ENCODE peak calls at places on chromosomes 13 and 19, in ten cellular contexts. S, X, V, K, D, J, Q, R, L and Y are unnamed samples.

GRCh38 chr13:23434431-23434830 is 929 bp upstream of the SACS start:
- DNase-seq in Q (no peak), S (no peak), K (no peak), D (no peak), X (no peak), L (no peak), V (no peak), R (no peak), J (no peak), Y (no peak)

GRCh38 chr13:94267581-94267980 is 211.9 kb downstream of the DCT start:
- DNase-seq in S (no peak), X (no peak), L (no peak), D (peak; percentile 14), R (no peak), Q (no peak), J (no peak), K (no peak), V (no peak), Y (no peak)

GRCh38 chr13:73984949-73985691 is 149.1 kb downstream of the KLF12 start:
- DNase-seq in X (no peak), R (no peak), D (peak; percentile 57), Q (no peak), L (peak; percentile 12), J (no peak), S (no peak), V (no peak), K (no peak), Y (no peak)

GRCh38 chr13:113545455-113545930 is 39.1 kb upstream of the TFDP1 start:
- DNase-seq in Q (peak; percentile 43), L (peak; percentile 55), S (no peak), J (peak; percentile 10), V (no peak), D (no peak), K (no peak), X (no peak), R (peak; percentile 22), Y (no peak)

GRCh38 chr13:67421475-67421874 is 191.3 kb upstream of the PCDH9 start:
- DNase-seq in J (no peak), R (no peak), K (no peak), V (no peak), S (no peak), D (no peak), L (no peak), Q (no peak), X (no peak), Y (no peak)

GRCh38 chr19:29483944-29484581 is 41.7 kb upstream of the VSTM2B start:
- DNase-seq in D (no peak), J (no peak), R (no peak), Q (no peak), S (no peak), X (no peak), K (no peak), L (no peak), V (no peak), Y (peak; percentile 7)

GRCh38 chr13:31987535-31988170 is 43.9 kb upstream of the FRY start:
- DNase-seq in X (no peak), Q (no peak), S (no peak), D (no peak), L (no peak), R (no peak), J (peak; percentile 35), K (no peak), V (no peak), Y (no peak)

GRCh38 chr19:33535176-33535575 is 13.6 kb upstream of the PEPD start:
- DNase-seq in J (no peak), K (no peak), V (no peak), X (no peak), D (no peak), Q (no peak), R (no peak), S (peak; percentile 28), L (no peak), Y (no peak)

GRCh38 chr19:42352216-42352892 is 26.9 kb downstream of the MEGF8 start:
- DNase-seq in X (no peak), K (no peak), S (peak; percentile 7), L (no peak), J (no peak), Q (peak; percentile 53), D (no peak), V (no peak), R (peak; percentile 34), Y (no peak)

GRCh38 chr13:89407357-89407756 is 1736.2 kb downstream of the SLITRK5 start:
- DNase-seq in S (no peak), R (no peak), L (no peak), D (no peak), Q (no peak), X (no peak), K (no peak), V (no peak), J (no peak), Y (no peak)

GRCh38 chr13:47039106-47039505 is 142.3 kb upstream of the HTR2A start:
- DNase-seq in L (no peak), S (peak; percentile 79), V (no peak), R (peak; percentile 77), K (no peak), D (no peak), X (no peak), J (no peak), Q (no peak), Y (no peak)

GRCh38 chr19:6509118-6509971 is 7.2 kb upstream of the TUBB4A start:
- DNase-seq in S (no peak), R (no peak), V (peak; percentile 91), X (no peak), J (no peak), D (no peak), Q (no peak), L (no peak), K (peak; percentile 22), Y (no peak)

DNA sequence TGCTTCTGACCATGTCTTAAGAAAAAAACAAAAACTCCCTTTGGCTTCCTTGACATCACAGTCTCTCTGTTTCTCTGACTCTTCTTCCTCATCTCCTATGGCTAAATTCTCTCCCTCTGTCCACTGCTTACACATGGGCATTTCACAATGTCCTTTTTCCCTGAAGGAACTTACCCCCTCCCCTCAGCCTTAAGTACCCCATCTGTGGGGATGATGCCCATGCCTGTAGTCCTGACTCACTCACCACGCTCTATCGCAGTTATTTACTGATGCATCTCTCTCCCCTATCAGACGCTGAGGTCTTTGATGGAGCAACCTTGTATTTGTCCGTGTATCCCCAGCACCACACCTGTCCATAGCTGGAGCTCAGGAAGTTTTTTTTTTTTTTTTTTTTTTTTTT is 32.4 kb downstream of the ACTN4 start:
- DNase-seq in L (no peak), J (no peak), V (no peak), D (no peak), K (no peak), Q (no peak), S (peak; percentile 51), R (no peak), X (no peak), Y (no peak)
- TF ChIP-seq CTCF in L (no peak), J (no peak), V (no peak), D (no peak), K (no peak), Q (no peak), S (no peak), R (no peak), X (no peak), Y (no peak)

GRCh38 chr19:2312819-2313501 is 5.0 kb upstream of the LINGO3 start:
- DNase-seq in J (no peak), D (no peak), K (no peak), Q (no peak), L (peak; percentile 59), V (no peak), R (no peak), X (no peak), S (no peak), Y (no peak)

GRCh38 chr19:2315121-2315817 is 7.3 kb upstream of the LINGO3 start:
- DNase-seq in R (no peak), L (no peak), D (no peak), S (no peak), Q (no peak), V (no peak), K (no peak), X (no peak), J (no peak), Y (no peak)

GRCh38 chr19:2317756-2318155 is 9.8 kb upstream of the LINGO3 start:
- DNase-seq in V (no peak), D (no peak), Q (no peak), X (no peak), L (peak; percentile 75), S (no peak), R (no peak), J (no peak), K (no peak), Y (no peak)

GRCh38 chr19:2317300-2317699 is 9.3 kb upstream of the LINGO3 start:
- DNase-seq in X (no peak), S (no peak), L (no peak), V (no peak), Q (no peak), D (no peak), K (no peak), J (no peak), R (no peak), Y (no peak)

GRCh38 chr19:2315818-2316353 is 7.9 kb upstream of the LINGO3 start:
- DNase-seq in J (no peak), R (peak; percentile 35), S (peak; percentile 74), Q (peak; percentile 81), K (peak; percentile 49), D (peak; percentile 80), V (peak; percentile 75), L (peak; percentile 94), X (peak; percentile 72), Y (no peak)
- TF ChIP-seq CTCF in J (no peak), R (peak; percentile 78), S (peak; percentile 74), Q (peak; percentile 67), K (peak; percentile 49), D (peak; percentile 73), V (peak; percentile 63), L (peak; percentile 49), X (peak; percentile 66), Y (no peak)

DNA sequence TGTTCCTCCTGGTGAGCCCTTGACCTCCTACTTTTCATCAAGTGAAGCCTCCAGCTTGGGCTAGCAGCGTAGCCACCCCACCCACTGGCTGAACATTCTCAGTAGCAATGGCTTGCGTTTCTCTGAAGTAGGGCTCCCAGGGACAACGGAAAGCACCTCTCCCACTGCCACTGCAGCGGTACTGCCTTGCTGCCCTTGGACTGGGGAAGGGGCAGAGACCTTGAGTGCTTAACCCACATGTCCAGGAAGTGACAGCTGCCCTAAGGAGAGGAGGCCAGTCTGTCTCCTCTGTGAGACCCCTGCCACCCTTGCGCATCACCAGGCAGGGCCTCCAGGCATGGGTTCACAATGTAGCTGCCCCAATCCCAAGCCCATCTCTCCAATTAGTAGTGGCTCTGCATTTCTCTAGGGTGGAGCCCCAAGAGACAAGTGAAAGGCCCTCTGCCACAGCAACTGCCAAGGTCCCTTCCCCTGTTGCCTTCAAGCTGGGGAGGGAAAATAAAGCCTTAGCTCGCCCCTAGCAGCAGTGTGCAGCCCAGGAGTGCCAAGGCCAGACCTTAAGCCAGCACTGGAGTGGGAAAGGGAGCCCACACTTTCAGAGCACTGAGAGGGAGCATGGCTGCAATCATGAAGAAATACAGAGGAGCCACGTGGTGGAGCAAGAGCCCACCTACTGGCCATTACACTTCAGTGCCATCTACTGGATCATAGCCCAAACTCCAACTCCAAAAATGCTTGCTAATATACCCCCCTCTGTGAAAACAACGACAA is 175.9 kb upstream of the TRPC4 start:
- DNase-seq in K (no peak), R (peak; percentile 41), Q (peak; percentile 32), J (no peak), V (no peak), X (no peak), S (peak; percentile 69), L (peak; percentile 8), D (peak; percentile 23), Y (no peak)
- TF ChIP-seq CTCF in K (no peak), R (peak; percentile 85), Q (peak; percentile 66), J (no peak), V (peak; percentile 29), X (peak; percentile 19), S (peak; percentile 69), L (no peak), D (peak; percentile 70), Y (no peak)

GRCh38 chr19:50893047-50893737 is 18.0 kb downstream of the KLK4 start:
- DNase-seq in Q (peak; percentile 77), K (no peak), S (no peak), L (no peak), V (no peak), R (no peak), J (no peak), X (no peak), D (no peak), Y (no peak)
- TF ChIP-seq CTCF in Q (peak; percentile 55), K (no peak), S (no peak), L (no peak), V (no peak), R (no peak), J (no peak), X (no peak), D (no peak), Y (no peak)